ENCODE peak calls at places on chromosomes 4 and X, in nine cellular contexts. G is activated CD4-positive, alpha-beta T cell treated with anti-CD3 and anti-CD28 coated beads, Interleukin-2, amount 10 ng/mL, durations not matched to agents 7 days and 5 days; T is dermis microvascular lymphatic vessel endothelial cell; B is left colon; U is neural crest cell; D is Calu3; O is activated CD8-positive, alpha-beta memory T cell treated with anti-CD3 and anti-CD28 coated beads for 1 hour; E is RPMI8226; Y is tibial nerve. N is an unnamed sample.

GRCh38 chrX:97367149-97367548 is 483.4 kb downstream of the RPA4 start:
- DNase-seq in U (no peak), B (no peak), Y (no peak), T (no peak), O (no peak), E (no peak), D (no peak), G (no peak), N (no peak)

GRCh38 chr4:38562751-38563198 is 101.2 kb upstream of the KLF3 start:
- DNase-seq in D (no peak), B (peak), T (peak), Y (peak), G (no peak), E (no peak), U (no peak), O (no peak), N (no peak)

GRCh38 chrX:136731207-136731782 is 49.4 kb downstream of the ARHGEF6 start:
- DNase-seq in B (no peak), O (no peak), U (no peak), Y (no peak), D (no peak), T (no peak), G (no peak), E (no peak), N (no peak)

GRCh38 chr4:113276448-113277158 is 227.2 kb downstream of the ANK2 start:
- DNase-seq in T (no peak), D (no peak), G (no peak), Y (peak), U (no peak), B (no peak), E (no peak), O (no peak), N (no peak)

GRCh38 chr4:123619895-123620294 is 223.3 kb downstream of the SPRY1 start:
- DNase-seq in Y (no peak), U (no peak), E (no peak), G (no peak), T (no peak), B (no peak), O (no peak), D (no peak), N (no peak)

GRCh38 chrX:22800360-22800759 is 199.4 kb upstream of the DDX53 start:
- DNase-seq in Y (peak), E (no peak), G (no peak), B (peak), T (no peak), O (no peak), D (no peak), U (no peak), N (no peak)

GRCh38 chrX:41406211-41406610 is 40.9 kb upstream of the NYX start:
- DNase-seq in E (no peak), U (no peak), T (no peak), D (no peak), G (no peak), Y (no peak), O (no peak), B (no peak), N (no peak)

GRCh38 chr4:134501973-134502372 is 300.4 kb upstream of the PABPC4L start:
- DNase-seq in D (no peak), B (no peak), T (no peak), G (no peak), E (no peak), O (no peak), Y (no peak), U (no peak), N (no peak)

GRCh38 chr4:150886597-150886996 is 128.5 kb downstream of the LRBA start:
- DNase-seq in D (no peak), T (no peak), G (no peak), Y (no peak), O (no peak), E (no peak), B (no peak), U (no peak), N (no peak)

GRCh38 chr4:142443469-142443868 is 402.6 kb downstream of the INPP4B start:
- DNase-seq in U (no peak), E (no peak), O (no peak), D (no peak), B (no peak), G (no peak), Y (no peak), T (no peak), N (no peak)

GRCh38 chr4:110787781-110788180 is 164.9 kb upstream of the PITX2 start:
- DNase-seq in E (no peak), B (no peak), G (no peak), Y (no peak), U (no peak), T (no peak), O (no peak), D (no peak), N (no peak)

N was measured in D341Med.